ENCODE peak calls at places on chromosome 15, in nine cellular contexts. F, K, I, V, U, W, X, P and Z are unnamed samples.
A peak's percentile ranks its signal among the peaks of the same experiment; 100 is the strongest.

GRCh38 chr15:101712078-101712477 is 12.2 kb downstream of the TARS3 start:
- DNase-seq in U (no peak), P (no peak), F (no peak), K (no peak), I (no peak), V (no peak), W (no peak), X (no peak), Z (no peak)

GRCh38 chr15:72690938-72691337 is 4.9 kb downstream of the BBS4 start:
- DNase-seq in K (no peak), U (no peak), X (no peak), V (no peak), I (no peak), W (no peak), P (no peak), F (no peak), Z (no peak)

GRCh38 chr15:64883097-64883581 is 28.6 kb upstream of the ANKDD1A start:
- DNase-seq in X (peak; percentile 79), U (no peak), V (no peak), W (no peak), I (peak; percentile 84), F (no peak), K (no peak), P (peak; percentile 45), Z (peak; percentile 42)

GRCh38 chr15:87661481-87661880 is 595.1 kb downstream of the NTRK3 start:
- DNase-seq in K (no peak), I (peak; percentile 9), U (no peak), X (no peak), W (no peak), V (no peak), F (no peak), P (no peak), Z (no peak)

GRCh38 chr15:71273731-71274447 is 158.6 kb downstream of the THSD4 start:
- DNase-seq in V (no peak), P (no peak), I (no peak), K (no peak), F (peak; percentile 12), X (no peak), W (no peak), U (no peak), Z (no peak)

GRCh38 chr15:40290540-40291087 is 7.8 kb upstream of the ANKRD63 start:
- DNase-seq in W (no peak), V (no peak), P (no peak), U (no peak), F (no peak), K (no peak), X (no peak), I (no peak), Z (no peak)

GRCh38 chr15:57329582-57330367 is 46.5 kb upstream of the CGNL1 start:
- DNase-seq in U (no peak), K (no peak), F (no peak), V (no peak), X (no peak), I (no peak), W (no peak), P (no peak), Z (no peak)

GRCh38 chr15:64050281-64051092 is 4.2 kb upstream of the DAPK2 start:
- DNase-seq in F (no peak), V (no peak), P (no peak), I (no peak), K (no peak), W (no peak), U (no peak), X (no peak), Z (peak; percentile 75)

GRCh38 chr15:72009207-72009606 is 108.7 kb downstream of the MYO9A start:
- DNase-seq in X (no peak), P (no peak), U (peak; percentile 23), K (no peak), V (no peak), W (no peak), I (no peak), F (peak; percentile 64), Z (no peak)

GRCh38 chr15:81023483-81024264 is 23.0 kb downstream of the TLNRD1 start:
- DNase-seq in P (peak; percentile 81), X (peak; percentile 95), W (no peak), U (no peak), K (peak; percentile 89), V (peak; percentile 59), I (no peak), F (no peak), Z (peak; percentile 75)

GRCh38 chr15:96460106-96460505 is 129.6 kb downstream of the NR2F2 start:
- DNase-seq in X (no peak), K (no peak), U (no peak), P (no peak), V (no peak), F (no peak), W (no peak), I (no peak), Z (no peak)

GRCh38 chr15:43808960-43809678 is 8.7 kb downstream of the HYPK start:
- DNase-seq in P (no peak), I (no peak), F (no peak), K (no peak), X (peak; percentile 47), U (no peak), V (no peak), W (no peak), Z (no peak)

GRCh38 chr15:90552162-90552928 is 22.6 kb downstream of the CRTC3 start:
- DNase-seq in U (no peak), F (no peak), I (no peak), W (no peak), X (no peak), P (peak; percentile 76), K (no peak), V (no peak), Z (peak; percentile 56)
- H3K4me3 ChIP-seq in U (no peak overlapping the region), F (no peak overlapping the region), I (no peak overlapping the region), W (no peak overlapping the region), X (no peak overlapping the region), P (no peak overlapping the region), K (no peak overlapping the region), V (no peak overlapping the region), Z (no peak overlapping the region)

GRCh38 chr15:70140031-70140542 is 42.4 kb upstream of the TLE3 start:
- DNase-seq in I (no peak), W (no peak), V (no peak), F (no peak), X (no peak), K (no peak), P (no peak), U (no peak), Z (no peak)

GRCh38 chr15:70142072-70142321 is 44.3 kb upstream of the TLE3 start:
- DNase-seq in W (no peak), P (no peak), I (no peak), X (no peak), V (no peak), F (no peak), K (no peak), U (no peak), Z (no peak)

GRCh38 chr15:70140543-70141375 is 43.0 kb upstream of the TLE3 start:
- DNase-seq in W (no peak), P (peak; percentile 83), V (no peak), F (no peak), U (no peak), I (no peak), X (peak; percentile 82), K (no peak), Z (no peak)

GRCh38 chr15:70142322-70143191 is 44.8 kb upstream of the TLE3 start:
- DNase-seq in F (peak; percentile 95), I (no peak), K (no peak), W (no peak), U (no peak), X (peak; percentile 20), V (no peak), P (peak; percentile 92), Z (no peak)

DNA sequence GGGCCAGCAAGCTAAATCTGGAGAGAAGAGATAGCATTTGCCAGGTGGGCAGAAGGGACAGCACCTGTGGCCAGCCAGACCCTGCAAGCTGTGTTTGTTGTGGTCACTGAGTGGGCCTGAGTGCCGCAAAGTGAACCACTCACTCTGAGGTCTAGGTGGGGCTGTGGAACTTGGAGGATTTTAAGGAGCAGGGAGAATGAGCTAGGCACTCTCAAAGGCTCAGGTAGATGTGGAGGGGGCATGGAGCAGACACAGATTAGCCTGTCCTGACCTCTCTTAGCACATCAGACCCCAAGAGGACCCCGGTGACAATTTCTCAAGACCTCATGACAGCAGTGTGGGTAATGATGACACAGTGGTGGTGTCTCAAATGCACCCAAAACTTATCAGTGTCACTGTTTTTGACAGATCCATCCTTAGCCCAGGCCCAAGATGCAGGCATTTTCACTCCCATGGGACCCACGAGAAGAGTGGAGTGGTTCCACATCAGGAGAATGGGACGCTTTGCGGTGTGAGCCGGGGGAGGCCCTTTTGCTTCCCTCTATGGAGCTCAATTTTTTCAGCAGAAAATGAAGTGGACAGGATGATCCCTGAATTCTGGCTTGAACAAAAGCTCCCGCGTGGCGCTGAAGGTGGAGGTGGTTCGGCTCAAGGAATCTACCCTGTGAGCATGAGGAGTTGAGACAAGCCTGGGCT is 43.8 kb upstream of the TLE3 start:
- DNase-seq in U (no peak), V (no peak), F (no peak), I (no peak), X (no peak), P (no peak), W (no peak), K (no peak), Z (no peak)
- H3K4me3 ChIP-seq in U (no peak overlapping the region), V (no peak overlapping the region), F (no peak overlapping the region), I (no peak overlapping the region), X (no peak overlapping the region), P (no peak overlapping the region), W (no peak overlapping the region), K (no peak overlapping the region), Z (no peak overlapping the region)

DNA sequence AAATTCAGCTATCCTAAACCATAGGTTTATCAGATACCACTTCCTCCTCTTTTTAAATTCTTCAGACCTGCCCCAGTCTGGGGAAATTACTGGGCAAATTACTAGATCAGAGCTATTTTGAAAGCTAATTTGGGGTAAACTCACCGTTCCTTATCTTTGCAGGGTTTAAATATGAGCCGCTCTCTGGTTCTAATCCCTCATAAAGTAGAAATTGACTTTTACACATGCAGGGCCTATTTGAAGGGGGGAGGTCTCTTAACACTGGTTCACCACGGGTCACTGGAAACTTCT is 11.0 kb upstream of the MEIS2 start:
- DNase-seq in F (no peak), K (no peak), U (no peak), W (no peak), X (no peak), V (no peak), P (no peak), I (no peak), Z (no peak)
- H3K4me3 ChIP-seq in F (peak overlapping the region; percentile 98), K (peak overlapping the region; percentile 36), U (no peak overlapping the region), W (no peak overlapping the region), X (no peak overlapping the region), V (no peak overlapping the region), P (no peak overlapping the region), I (no peak overlapping the region), Z (no peak overlapping the region)

DNA sequence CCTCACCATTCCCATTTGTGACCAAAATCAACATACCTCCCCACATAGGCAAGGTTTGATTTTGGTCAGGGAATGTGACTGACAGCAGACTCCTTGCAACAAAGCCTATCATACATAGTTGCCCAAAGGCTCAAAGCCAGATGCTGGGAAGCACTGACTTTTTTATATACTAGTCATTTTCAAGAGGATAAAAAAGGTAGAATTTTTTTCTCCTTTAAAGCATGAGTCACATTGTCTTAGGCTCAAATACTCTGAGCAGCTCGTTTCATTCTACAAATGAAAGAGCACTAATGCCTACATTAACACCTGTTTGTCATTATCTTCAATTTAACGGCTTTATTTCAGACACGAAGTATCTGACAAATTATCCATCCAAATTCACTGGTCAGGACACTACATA is 36.2 kb downstream of the ICE2 start:
- DNase-seq in V (no peak), F (no peak), I (no peak), U (no peak), P (peak; percentile 16), W (no peak), X (no peak), K (no peak), Z (no peak)
- H3K4me3 ChIP-seq in V (no peak overlapping the region), F (no peak overlapping the region), I (no peak overlapping the region), U (no peak overlapping the region), P (no peak overlapping the region), W (no peak overlapping the region), X (no peak overlapping the region), K (no peak overlapping the region), Z (no peak overlapping the region)

GRCh38 chr15:59294961-59295741 is 77.5 kb downstream of the MYO1E start:
- DNase-seq in K (no peak), U (no peak), I (no peak), P (peak; percentile 90), V (no peak), W (no peak), X (no peak), F (no peak), Z (no peak)
- H3K4me3 ChIP-seq in K (no peak overlapping the region), U (no peak overlapping the region), I (peak overlapping the region; percentile 26), P (no peak overlapping the region), V (no peak overlapping the region), W (no peak overlapping the region), X (no peak overlapping the region), F (no peak overlapping the region), Z (no peak overlapping the region)